ENCODE peak calls at places on chromosomes 3 and 15, in four cellular contexts. One of them, this sample, is unnamed.
A peak's percentile ranks its signal among the peaks of the same experiment; 100 is the strongest.

GRCh38 chr15:59976480-59976879 is 27.6 kb upstream of the FOXB1 start:
- DNase-seq in psoas muscle: no peak
- DNase-seq in ovary: no peak
- DNase-seq in AG09319: no peak
- DNase-seq in this sample: peak; percentile 29

GRCh38 chr15:29442532-29442931 is 172.9 kb upstream of the NSMCE3 start:
- DNase-seq in AG09319: no peak
- DNase-seq in ovary: no peak
- DNase-seq in psoas muscle: no peak
- DNase-seq in this sample: no peak

GRCh38 chr3:50222169-50222528 is 13.9 kb upstream of the GNAI2 start:
- DNase-seq in ovary: no peak
- DNase-seq in psoas muscle: no peak
- DNase-seq in AG09319: no peak
- DNase-seq in this sample: no peak

GRCh38 chr3:145094355-145094941 is 1066.5 kb downstream of the PLOD2 start:
- DNase-seq in psoas muscle: no peak
- DNase-seq in ovary: no peak
- DNase-seq in AG09319: no peak
- DNase-seq in this sample: no peak

GRCh38 chr3:16309558-16309957 is 44.5 kb downstream of the OXNAD1 start:
- DNase-seq in psoas muscle: no peak
- DNase-seq in ovary: no peak
- DNase-seq in AG09319: no peak
- DNase-seq in this sample: no peak

GRCh38 chr3:162073422-162073821 is 576.8 kb downstream of the OTOL1 start:
- DNase-seq in psoas muscle: no peak
- DNase-seq in ovary: no peak
- DNase-seq in AG09319: no peak
- DNase-seq in this sample: no peak

GRCh38 chr15:51499379-51499976 is 123.1 kb downstream of the DMXL2 start:
- DNase-seq in AG09319: no peak
- DNase-seq in psoas muscle: no peak
- DNase-seq in ovary: no peak
- DNase-seq in this sample: no peak

GRCh38 chr3:132730891-132731580 is 8.8 kb upstream of the NPHP3 start:
- DNase-seq in AG09319: no peak
- DNase-seq in psoas muscle: no peak
- DNase-seq in ovary: no peak
- DNase-seq in this sample: no peak

GRCh38 chr3:62582495-62583172 is 209.3 kb upstream of the FEZF2 start:
- DNase-seq in psoas muscle: no peak
- DNase-seq in AG09319: no peak
- DNase-seq in ovary: no peak
- DNase-seq in this sample: no peak

GRCh38 chr15:97759363-97759762 is 201.1 kb upstream of the ARRDC4 start:
- DNase-seq in AG09319: no peak
- DNase-seq in psoas muscle: no peak
- DNase-seq in ovary: no peak
- DNase-seq in this sample: no peak

GRCh38 chr15:33234019-33234418 is 39.5 kb upstream of the FMN1 start:
- DNase-seq in psoas muscle: no peak
- DNase-seq in AG09319: peak; percentile 4
- DNase-seq in ovary: no peak
- DNase-seq in this sample: no peak

GRCh38 chr3:25423780-25424179 is 4.3 kb upstream of the RARB start:
- DNase-seq in psoas muscle: no peak
- DNase-seq in AG09319: no peak
- DNase-seq in ovary: no peak
- DNase-seq in this sample: no peak

GRCh38 chr15:70617076-70617910 is 146.1 kb downstream of the UACA start:
- DNase-seq in AG09319: no peak
- DNase-seq in psoas muscle: no peak
- DNase-seq in ovary: no peak
- DNase-seq in this sample: no peak

GRCh38 chr3:73143821-73144237 is 82.4 kb downstream of the EBLN2 start:
- DNase-seq in AG09319: no peak
- DNase-seq in ovary: no peak
- DNase-seq in psoas muscle: no peak
- DNase-seq in this sample: no peak

GRCh38 chr3:46725663-46726314 is 8.1 kb upstream of the PRSS50 start:
- DNase-seq in psoas muscle: no peak
- DNase-seq in ovary: no peak
- DNase-seq in AG09319: no peak
- DNase-seq in this sample: no peak

GRCh38 chr3:156729460-156730179 is 55.2 kb downstream of the TIPARP start:
- DNase-seq in AG09319: no peak
- DNase-seq in psoas muscle: no peak
- DNase-seq in ovary: no peak
- DNase-seq in this sample: no peak

GRCh38 chr15:51161491-51162260 is 67.0 kb upstream of the TNFAIP8L3 start:
- DNase-seq in ovary: no peak
- DNase-seq in psoas muscle: no peak
- DNase-seq in AG09319: no peak
- DNase-seq in this sample: no peak

GRCh38 chr15:50224606-50225005 is 40.9 kb downstream of the HDC start:
- DNase-seq in ovary: no peak
- DNase-seq in psoas muscle: no peak
- DNase-seq in AG09319: no peak
- DNase-seq in this sample: no peak

GRCh38 chr3:30349507-30349906 is 256.9 kb upstream of the TGFBR2 start:
- DNase-seq in ovary: no peak
- DNase-seq in AG09319: no peak
- DNase-seq in psoas muscle: no peak
- DNase-seq in this sample: no peak

GRCh38 chr3:51799879-51800757 is 21.1 kb upstream of the IQCF6 start:
- DNase-seq in AG09319: peak; percentile 34
- DNase-seq in psoas muscle: no peak
- DNase-seq in ovary: no peak
- DNase-seq in this sample: no peak
- TF ChIP-seq CTCF in AG09319: peak; percentile 81
- TF ChIP-seq CTCF in psoas muscle: peak; percentile 70
- TF ChIP-seq CTCF in ovary: peak; percentile 31
- TF ChIP-seq CTCF in this sample: peak; percentile 60

GRCh38 chr15:48177383-48177874 is 666 bp downstream of the MYEF2 start:
- DNase-seq in ovary: no peak
- DNase-seq in psoas muscle: no peak
- DNase-seq in AG09319: no peak
- DNase-seq in this sample: peak; percentile 2

GRCh38 chr15:48176957-48177356 is 1.1 kb downstream of the MYEF2 start:
- DNase-seq in psoas muscle: no peak
- DNase-seq in ovary: no peak
- DNase-seq in AG09319: no peak
- DNase-seq in this sample: no peak

GRCh38 chr15:48176097-48176496 is 2.0 kb downstream of the MYEF2 start:
- DNase-seq in ovary: no peak
- DNase-seq in AG09319: no peak
- DNase-seq in psoas muscle: no peak
- DNase-seq in this sample: no peak

GRCh38 chr15:48178612-48178931 is 477 bp upstream of the MYEF2 start:
- DNase-seq in ovary: no peak
- DNase-seq in psoas muscle: no peak
- DNase-seq in AG09319: no peak
- DNase-seq in this sample: no peak

DNA sequence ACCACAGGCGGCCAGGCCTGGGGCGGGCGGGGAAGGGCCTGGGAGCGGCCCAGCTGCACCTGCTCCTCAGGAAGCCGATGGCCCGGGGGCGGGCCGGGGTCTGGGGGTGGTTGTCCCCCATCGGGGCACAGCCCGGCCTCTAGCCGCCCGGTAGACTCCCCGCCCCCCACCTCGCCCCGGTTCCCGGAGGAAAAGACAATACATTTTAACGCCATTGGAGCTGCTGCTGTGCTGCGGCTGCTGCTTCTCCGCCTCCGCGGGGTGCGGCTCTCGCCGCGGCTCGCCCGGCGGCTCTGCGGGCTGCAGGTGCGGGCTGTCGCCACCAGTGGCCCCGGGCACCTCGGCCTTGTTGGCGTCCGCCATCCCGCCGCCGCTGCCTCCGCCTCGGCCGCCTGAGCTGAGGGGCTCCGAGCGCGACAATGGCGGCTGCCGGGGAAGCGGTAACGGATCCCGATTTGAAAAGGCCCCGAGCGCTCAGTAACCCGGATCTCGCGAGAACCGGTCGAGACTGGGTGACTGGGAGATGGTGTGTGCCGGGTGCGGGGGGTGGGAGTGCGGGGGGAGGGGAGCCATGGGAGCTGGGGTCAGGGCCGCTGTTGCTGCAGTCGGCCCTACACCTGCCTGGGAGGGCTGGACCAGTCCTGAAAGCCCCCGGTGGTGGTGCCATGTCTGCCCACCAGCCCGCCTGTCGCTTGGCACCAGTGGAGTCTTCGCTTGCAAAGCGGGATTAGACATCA is at the start of gene MYEF2:
- DNase-seq in AG09319: peak; percentile 1
- DNase-seq in psoas muscle: peak; percentile 57
- DNase-seq in ovary: peak; percentile 41
- DNase-seq in this sample: peak; percentile 79
- TF ChIP-seq CTCF in AG09319: no peak
- TF ChIP-seq CTCF in psoas muscle: no peak
- TF ChIP-seq CTCF in ovary: no peak
- TF ChIP-seq CTCF in this sample: no peak

DNA sequence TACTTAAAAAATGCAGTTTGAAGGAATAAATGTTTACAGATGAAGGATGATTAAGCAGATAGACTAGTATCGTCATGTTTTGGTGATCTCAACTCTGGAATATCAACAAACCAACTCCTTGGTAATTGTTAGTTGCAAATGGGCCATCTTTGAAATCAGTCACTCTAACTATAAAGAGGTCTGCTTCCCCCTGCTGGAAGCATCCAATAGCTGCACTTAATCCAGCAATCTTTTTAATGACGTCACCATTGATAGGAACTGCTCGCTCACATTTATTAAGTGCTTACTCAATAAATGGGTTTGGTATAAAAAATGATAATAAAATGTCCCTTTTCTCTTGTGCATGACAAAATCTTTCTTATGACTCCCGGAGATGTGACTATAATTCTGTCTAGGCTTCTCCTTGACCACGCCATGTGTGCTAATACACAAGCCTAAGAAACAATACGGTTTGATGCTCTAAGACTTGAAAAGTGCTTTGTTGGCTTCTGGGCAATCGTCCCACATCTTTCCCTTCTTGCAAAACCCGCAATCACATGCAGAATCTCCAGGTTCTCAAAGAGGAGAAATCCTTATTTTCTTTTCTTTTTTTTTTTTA is 227.6 kb upstream of the POU1F1 start:
- DNase-seq in AG09319: peak; percentile 19
- DNase-seq in ovary: no peak
- DNase-seq in psoas muscle: no peak
- DNase-seq in this sample: no peak
- TF ChIP-seq CTCF in AG09319: peak; percentile 64
- TF ChIP-seq CTCF in ovary: no peak
- TF ChIP-seq CTCF in psoas muscle: peak; percentile 21
- TF ChIP-seq CTCF in this sample: peak; percentile 12

GRCh38 chr3:167936010-167936409 is 159.7 kb downstream of the GOLIM4 start:
- DNase-seq in AG09319: no peak
- DNase-seq in psoas muscle: no peak
- DNase-seq in ovary: no peak
- DNase-seq in this sample: no peak
- TF ChIP-seq CTCF in AG09319: no peak
- TF ChIP-seq CTCF in psoas muscle: no peak
- TF ChIP-seq CTCF in ovary: no peak
- TF ChIP-seq CTCF in this sample: no peak

GRCh38 chr3:179852117-179852886 is 184.4 kb downstream of the PEX5L start:
- DNase-seq in ovary: no peak
- DNase-seq in psoas muscle: no peak
- DNase-seq in AG09319: no peak
- DNase-seq in this sample: no peak
- TF ChIP-seq CTCF in ovary: no peak
- TF ChIP-seq CTCF in psoas muscle: no peak
- TF ChIP-seq CTCF in AG09319: peak; percentile 12
- TF ChIP-seq CTCF in this sample: no peak

This sample was measured in mucosa of descending colon.